ENCODE peak calls at places on chromosome 5, in seven cellular contexts. F, U, C, J, Y, G and P are unnamed samples.

GRCh38 chr5:127958421-127959011 is 125.0 kb upstream of the SLC12A2 start:
- DNase-seq in J (no peak), Y (no peak), C (peak), F (no peak), U (no peak), G (no peak), P (no peak)

GRCh38 chr5:96144289-96144688 is 182.6 kb upstream of the ELL2 start:
- DNase-seq in U (no peak), J (no peak), C (peak), Y (no peak), G (no peak), F (no peak), P (no peak)

GRCh38 chr5:165209101-165209727 is 1703.8 kb downstream of the MAT2B start:
- DNase-seq in J (peak), Y (no peak), F (peak), G (peak), U (no peak), C (peak), P (no peak)

GRCh38 chr5:39253211-39253610 is 33.8 kb upstream of the FYB1 start:
- DNase-seq in Y (no peak), F (no peak), C (peak), J (peak), G (peak), U (no peak), P (no peak)

GRCh38 chr5:75152861-75153260 is 83.8 kb downstream of the ANKRD31 start:
- DNase-seq in Y (no peak), C (peak), F (no peak), J (no peak), U (no peak), G (no peak), P (no peak)

GRCh38 chr5:125541085-125541484 is 794.6 kb upstream of the ZNF608 start:
- DNase-seq in F (no peak), J (no peak), U (no peak), G (no peak), C (no peak), Y (no peak), P (no peak)

GRCh38 chr5:53095931-53096525 is 13.5 kb downstream of the MOCS2 start:
- DNase-seq in F (peak), J (peak), G (peak), C (peak), U (peak), Y (peak), P (peak)

GRCh38 chr5:110268985-110269384 is 457.5 kb downstream of the TMEM232 start:
- DNase-seq in G (no peak), C (no peak), J (no peak), F (no peak), Y (no peak), U (no peak), P (no peak)

GRCh38 chr5:141001466-141001853 is 35.2 kb downstream of the PCDHAC2 start:
- DNase-seq in Y (no peak), U (no peak), J (no peak), F (peak), C (peak), G (no peak), P (no peak)

GRCh38 chr5:181221105-181221791 is 1.8 kb upstream of the TRIM41 start:
- DNase-seq in Y (peak), G (no peak), C (no peak), U (no peak), F (no peak), J (peak), P (no peak)

GRCh38 chr5:33938507-33938796 is 2.3 kb downstream of the RXFP3 start:
- DNase-seq in C (no peak), F (no peak), U (no peak), G (no peak), J (no peak), Y (no peak), P (no peak)

GRCh38 chr5:179967489-179967888 is 59.8 kb upstream of the TBC1D9B start:
- DNase-seq in C (no peak), F (no peak), U (no peak), G (no peak), Y (no peak), J (no peak), P (no peak)

GRCh38 chr5:9559965-9560364 is 14.1 kb upstream of the SEMA5A start:
- DNase-seq in G (no peak), U (no peak), C (peak), J (no peak), F (no peak), Y (no peak), P (no peak)

GRCh38 chr5:133897431-133897830 is 71.0 kb downstream of the C5orf15 start:
- DNase-seq in U (no peak), C (no peak), F (no peak), G (no peak), J (no peak), Y (no peak), P (no peak)

GRCh38 chr5:75640826-75641225 is 29.6 kb downstream of the ANKDD1B start:
- DNase-seq in Y (no peak), G (peak), F (no peak), J (no peak), U (no peak), C (no peak), P (no peak)

GRCh38 chr5:174542466-174542865 is 181.9 kb upstream of the MSX2 start:
- DNase-seq in F (no peak), G (no peak), J (no peak), C (no peak), Y (no peak), U (no peak), P (no peak)

GRCh38 chr5:39256472-39256871 is 37.1 kb upstream of the FYB1 start:
- DNase-seq in C (peak), U (peak), J (no peak), G (peak), Y (no peak), F (no peak), P (peak)

GRCh38 chr5:176534640-176535039 is 2.6 kb downstream of the RNF44 start:
- DNase-seq in Y (peak), C (no peak), G (no peak), F (no peak), J (peak), U (no peak), P (no peak)

GRCh38 chr5:176535101-176535654 is 2.0 kb downstream of the RNF44 start:
- DNase-seq in J (peak), U (no peak), F (no peak), G (peak), C (peak), Y (no peak), P (no peak)

GRCh38 chr5:176533390-176533789 is 3.8 kb downstream of the RNF44 start:
- DNase-seq in U (no peak), C (no peak), J (peak), Y (no peak), G (no peak), F (peak), P (no peak)

GRCh38 chr5:176532795-176533194 is 4.4 kb downstream of the RNF44 start:
- DNase-seq in U (no peak), C (no peak), J (no peak), G (no peak), Y (no peak), F (no peak), P (no peak)

DNA sequence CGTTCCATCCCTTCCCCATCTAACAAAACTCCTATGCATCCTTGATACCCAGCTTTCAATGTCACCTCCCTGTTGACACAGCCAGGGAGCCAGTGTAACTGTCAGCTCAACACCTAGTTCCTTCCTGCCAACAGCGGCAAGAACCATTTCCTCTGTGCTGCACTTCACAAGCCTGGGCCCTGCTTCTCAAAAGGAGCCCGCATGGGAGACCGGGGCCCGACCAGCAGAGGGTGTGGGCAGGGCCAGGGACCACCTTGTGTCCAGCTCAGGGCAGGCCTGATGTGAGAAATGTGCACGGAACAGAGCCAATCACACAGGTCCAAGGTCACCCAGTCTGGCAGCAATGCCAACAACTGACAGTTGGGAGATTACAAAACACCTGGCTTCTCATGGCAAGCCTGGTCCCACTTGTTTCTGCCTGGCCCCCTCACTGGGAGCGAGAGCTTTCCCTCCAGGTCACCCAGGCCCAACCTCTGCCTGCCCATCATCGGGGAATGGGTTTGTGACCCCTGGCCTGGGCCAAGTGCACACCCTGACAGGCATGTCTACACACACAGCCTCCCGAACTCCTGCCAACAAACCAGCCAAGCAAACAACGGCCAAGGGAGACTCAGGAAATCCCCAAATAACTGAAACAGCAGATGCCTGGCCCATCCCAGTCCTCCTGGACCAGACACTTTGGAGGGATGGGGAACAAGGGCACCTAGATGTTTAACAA is 3.1 kb downstream of the RNF44 start:
- DNase-seq in Y (peak), G (peak), U (no peak), F (peak), J (peak), C (peak), P (no peak)
- H3K4me3 ChIP-seq in Y (peak), G (no peak), U (no peak), F (no peak), J (peak), C (peak), P (peak)

GRCh38 chr5:145027266-145027665 is 807.9 kb downstream of the PRELID2 start:
- DNase-seq in G (no peak), J (no peak), C (no peak), Y (no peak), U (no peak), F (peak), P (no peak)
- H3K4me3 ChIP-seq in G (no peak), J (no peak), C (no peak), Y (no peak), U (no peak), F (no peak), P (no peak)

GRCh38 chr5:159103086-159103485 is 3.4 kb upstream of the EBF1 start:
- DNase-seq in J (peak), C (no peak), U (no peak), Y (no peak), G (no peak), F (no peak), P (no peak)

GRCh38 chr5:159105318-159106053 is 5.8 kb upstream of the EBF1 start:
- DNase-seq in J (peak), C (no peak), F (no peak), G (no peak), U (no peak), Y (no peak), P (no peak)

GRCh38 chr5:159104759-159105317 is 5.1 kb upstream of the EBF1 start:
- DNase-seq in Y (no peak), G (no peak), U (no peak), C (no peak), J (peak), F (no peak), P (no peak)

GRCh38 chr5:159102294-159102934 is 2.7 kb upstream of the EBF1 start:
- DNase-seq in Y (no peak), C (no peak), J (peak), U (no peak), G (no peak), F (no peak), P (no peak)

DNA sequence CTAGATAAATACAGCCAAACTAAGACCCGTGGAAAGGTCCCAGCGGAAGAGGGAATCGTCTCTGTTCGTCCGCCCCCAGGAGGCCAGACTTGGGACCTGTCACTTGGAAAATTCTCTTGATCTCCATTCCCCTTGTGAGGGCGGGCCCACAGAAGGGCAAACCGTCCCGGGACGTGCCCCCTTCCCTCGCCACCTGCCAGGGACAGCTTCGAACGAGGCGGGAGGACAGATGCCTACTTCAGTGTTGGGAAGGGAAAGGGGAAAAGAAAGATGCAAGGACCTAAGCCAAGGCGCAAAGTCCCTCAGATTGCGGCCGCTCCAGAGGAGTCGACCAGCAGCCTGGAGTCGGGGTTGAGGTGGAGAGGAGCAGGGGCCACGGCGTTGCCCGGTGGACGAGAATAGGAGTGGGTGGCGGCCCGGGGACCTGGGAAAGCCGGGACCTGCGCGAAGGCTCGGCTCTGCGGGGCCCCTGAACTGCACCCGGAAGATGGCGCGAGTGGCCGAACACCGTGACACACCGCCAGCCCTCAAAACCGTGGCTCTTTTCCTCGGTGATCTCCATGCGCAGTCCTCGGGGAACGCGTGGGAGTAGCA is 4.4 kb upstream of the EBF1 start:
- DNase-seq in J (peak), Y (no peak), U (peak), C (peak), F (peak), G (no peak), P (no peak)
- H3K4me3 ChIP-seq in J (peak), Y (no peak), U (no peak), C (no peak), F (peak), G (no peak), P (no peak)

DNA sequence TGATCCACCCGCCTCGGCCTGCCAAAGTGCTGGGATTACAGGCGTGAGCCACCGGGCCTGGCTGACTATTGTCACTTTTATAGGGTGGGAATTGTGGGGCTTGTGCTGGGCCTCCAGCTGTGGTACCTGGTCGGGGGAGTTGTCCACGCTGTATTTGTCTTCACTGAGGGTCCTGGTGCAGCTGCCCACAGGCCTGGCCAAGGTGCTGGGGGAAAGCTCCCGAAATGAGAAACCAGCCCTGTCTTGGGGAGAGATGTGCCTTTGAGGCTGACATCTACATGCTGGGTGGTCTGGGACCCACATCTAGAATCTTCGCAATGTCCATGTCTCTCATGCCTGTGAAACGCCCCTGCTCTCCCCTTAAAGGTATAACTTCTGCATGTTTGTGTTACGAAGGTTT is 2.6 kb downstream of the EXOC3 start:
- DNase-seq in U (no peak), J (no peak), C (no peak), G (no peak), F (no peak), Y (no peak), P (no peak)
- H3K4me3 ChIP-seq in U (no peak), J (no peak), C (no peak), G (no peak), F (no peak), Y (no peak), P (no peak)

GRCh38 chr5:160045004-160045403 is 36.1 kb downstream of the TTC1 start:
- DNase-seq in G (peak), C (no peak), J (no peak), U (no peak), F (no peak), Y (no peak), P (no peak)
- H3K4me3 ChIP-seq in G (no peak), C (no peak), J (no peak), U (no peak), F (no peak), Y (no peak), P (no peak)

GRCh38 chr5:176387384-176387925 is 943 bp downstream of the NOP16 start:
- DNase-seq in J (no peak), F (no peak), U (no peak), G (no peak), Y (no peak), C (no peak), P (no peak)

GRCh38 chr5:176388341-176389113 is at the start of the genes HIGD2A and NOP16:
- DNase-seq in G (peak), C (peak), U (peak), J (peak), Y (peak), F (peak), P (peak)

GRCh38 chr5:176384991-176385390 is 3.4 kb downstream of the NOP16 start:
- DNase-seq in U (no peak), F (no peak), C (no peak), J (no peak), G (no peak), Y (no peak), P (no peak)

GRCh38 chr5:176388003-176388340 is 426 bp downstream of the NOP16 start:
- DNase-seq in F (peak), Y (no peak), U (no peak), C (peak), J (peak), G (peak), P (no peak)

DNA sequence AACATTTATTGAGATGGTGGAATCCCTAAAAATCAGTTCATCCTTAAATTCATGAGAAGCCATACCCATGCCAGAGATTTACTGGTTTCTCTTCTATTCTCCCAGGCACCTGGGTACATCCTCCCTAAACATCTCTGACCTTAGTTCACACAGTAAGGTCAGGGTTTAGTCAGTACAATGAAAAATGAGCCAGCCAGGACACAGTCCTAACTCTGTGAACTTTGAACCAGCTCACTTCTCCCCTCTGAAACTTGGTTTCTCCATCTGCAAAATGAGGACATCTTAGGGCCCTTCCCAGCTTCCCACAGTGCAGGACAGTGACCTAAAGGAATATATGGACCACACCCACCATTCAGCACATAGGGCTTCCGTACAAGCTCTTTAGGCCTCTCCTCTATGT is 1.9 kb downstream of the NOP16 start:
- DNase-seq in F (no peak), U (no peak), G (no peak), Y (no peak), C (no peak), J (no peak), P (no peak)
- H3K4me3 ChIP-seq in F (no peak), U (no peak), G (no peak), Y (no peak), C (peak), J (peak), P (peak)

DNA sequence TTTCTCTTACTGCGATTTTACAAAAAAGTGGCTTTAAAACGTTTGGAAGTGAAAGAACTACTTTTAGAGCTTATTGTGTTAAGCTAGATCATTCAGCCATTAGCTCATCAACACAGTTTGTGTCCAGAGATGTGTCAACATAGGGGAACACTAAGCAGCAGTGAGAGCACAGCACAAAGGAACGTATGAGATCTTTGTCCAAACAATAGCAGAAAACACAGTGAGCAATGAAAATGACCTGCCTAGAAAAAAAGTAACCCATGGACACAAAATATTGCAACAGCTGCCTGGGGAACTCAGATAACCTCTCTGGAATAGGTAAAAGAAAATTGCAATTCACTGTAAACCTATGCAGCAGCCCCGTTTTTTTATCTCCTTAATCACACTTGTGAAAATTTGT is 372.5 kb downstream of the ARHGEF28 start:
- DNase-seq in Y (no peak), F (no peak), U (no peak), J (no peak), C (no peak), G (peak), P (no peak)
- H3K4me3 ChIP-seq in Y (no peak), F (no peak), U (no peak), J (no peak), C (no peak), G (no peak), P (no peak)

DNA sequence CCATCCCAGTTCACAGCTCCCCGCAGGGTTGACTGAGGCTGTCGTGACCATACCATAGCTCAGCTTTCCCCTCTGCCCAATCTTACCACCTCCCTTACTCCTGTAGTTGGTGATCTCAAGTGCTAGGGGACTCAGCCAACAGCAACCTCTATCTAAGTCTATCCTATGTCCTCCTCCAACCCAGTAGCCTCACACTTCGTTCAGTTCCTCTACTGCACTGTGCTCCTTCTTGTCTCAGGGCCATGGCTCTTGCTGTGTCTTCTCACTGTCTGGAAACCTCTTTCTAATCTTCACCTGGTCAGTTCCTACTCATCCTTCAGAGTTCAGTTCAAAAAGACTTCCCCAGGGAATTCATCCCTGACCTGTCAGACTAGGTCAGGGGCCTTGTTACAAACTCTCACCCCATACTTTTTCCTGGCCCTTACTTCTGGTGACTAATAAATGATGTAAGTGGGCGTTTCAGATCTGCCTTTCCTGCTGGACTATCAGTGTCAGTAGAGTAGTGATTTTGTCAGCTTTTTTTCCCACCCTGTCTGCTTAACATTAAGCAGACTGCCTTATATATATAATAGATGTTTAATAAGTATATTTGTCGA is 53.6 kb upstream of the NR3C1 start:
- DNase-seq in Y (no peak), F (no peak), G (peak), J (no peak), U (peak), C (peak), P (no peak)
- H3K4me3 ChIP-seq in Y (no peak), F (no peak), G (no peak), J (no peak), U (no peak), C (no peak), P (no peak)